ENCODE peak calls at places on chromosome 7, in seven cellular contexts. One of them, this sample, is unnamed.

GRCh38 chr7:77309714-77310220 is 106.4 kb downstream of the GSAP start:
- DNase-seq in GM04504: no peak
- DNase-seq in lung: no peak
- DNase-seq in Calu3: no peak
- DNase-seq in stimulated activated CD4-positive, alpha-beta T cell treated with anti-CD3 and anti-CD28 coated beads, Interleukin-15, amount 100 ng/mL, for 24 hours: no peak
- DNase-seq in heart right ventricle: no peak
- DNase-seq in AG09309: no peak
- DNase-seq in this sample: no peak

GRCh38 chr7:73730485-73730884 is 8.1 kb downstream of the ABHD11 start:
- DNase-seq in GM04504: no peak
- DNase-seq in lung: no peak
- DNase-seq in Calu3: no peak
- DNase-seq in stimulated activated CD4-positive, alpha-beta T cell treated with anti-CD3 and anti-CD28 coated beads, Interleukin-15, amount 100 ng/mL, for 24 hours: no peak
- DNase-seq in heart right ventricle: no peak
- DNase-seq in AG09309: no peak
- DNase-seq in this sample: no peak

GRCh38 chr7:124155400-124156022 is 122.6 kb upstream of the TMEM229A start:
- DNase-seq in GM04504: peak
- DNase-seq in lung: no peak
- DNase-seq in Calu3: no peak
- DNase-seq in stimulated activated CD4-positive, alpha-beta T cell treated with anti-CD3 and anti-CD28 coated beads, Interleukin-15, amount 100 ng/mL, for 24 hours: no peak
- DNase-seq in heart right ventricle: no peak
- DNase-seq in AG09309: no peak
- DNase-seq in this sample: peak

GRCh38 chr7:105911961-105912575 is 35.7 kb upstream of the ATXN7L1 start:
- DNase-seq in GM04504: no peak
- DNase-seq in lung: no peak
- DNase-seq in Calu3: no peak
- DNase-seq in stimulated activated CD4-positive, alpha-beta T cell treated with anti-CD3 and anti-CD28 coated beads, Interleukin-15, amount 100 ng/mL, for 24 hours: no peak
- DNase-seq in heart right ventricle: no peak
- DNase-seq in AG09309: no peak
- DNase-seq in this sample: no peak

GRCh38 chr7:110975476-110975875 is 115.5 kb upstream of the LRRN3 start:
- DNase-seq in GM04504: no peak
- DNase-seq in lung: no peak
- DNase-seq in Calu3: no peak
- DNase-seq in stimulated activated CD4-positive, alpha-beta T cell treated with anti-CD3 and anti-CD28 coated beads, Interleukin-15, amount 100 ng/mL, for 24 hours: no peak
- DNase-seq in heart right ventricle: no peak
- DNase-seq in AG09309: no peak
- DNase-seq in this sample: no peak

GRCh38 chr7:85564861-85565630 is 378.2 kb upstream of the SEMA3D start:
- DNase-seq in GM04504: no peak
- DNase-seq in lung: no peak
- DNase-seq in Calu3: no peak
- DNase-seq in stimulated activated CD4-positive, alpha-beta T cell treated with anti-CD3 and anti-CD28 coated beads, Interleukin-15, amount 100 ng/mL, for 24 hours: no peak
- DNase-seq in heart right ventricle: no peak
- DNase-seq in AG09309: no peak
- DNase-seq in this sample: no peak

GRCh38 chr7:27198138-27198841 is 1.6 kb downstream of the HOXA13 start:
- DNase-seq in GM04504: no peak
- DNase-seq in lung: no peak
- DNase-seq in Calu3: no peak
- DNase-seq in stimulated activated CD4-positive, alpha-beta T cell treated with anti-CD3 and anti-CD28 coated beads, Interleukin-15, amount 100 ng/mL, for 24 hours: no peak
- DNase-seq in heart right ventricle: no peak
- DNase-seq in AG09309: no peak
- DNase-seq in this sample: no peak

GRCh38 chr7:16619979-16620408 is 25.6 kb downstream of the ANKMY2 start:
- DNase-seq in GM04504: no peak
- DNase-seq in lung: no peak
- DNase-seq in Calu3: no peak
- DNase-seq in stimulated activated CD4-positive, alpha-beta T cell treated with anti-CD3 and anti-CD28 coated beads, Interleukin-15, amount 100 ng/mL, for 24 hours: peak
- DNase-seq in heart right ventricle: no peak
- DNase-seq in AG09309: no peak
- DNase-seq in this sample: no peak

GRCh38 chr7:101534015-101534803 is 94.9 kb downstream of the MYL10 start:
- DNase-seq in GM04504: no peak
- DNase-seq in lung: no peak
- DNase-seq in Calu3: no peak
- DNase-seq in stimulated activated CD4-positive, alpha-beta T cell treated with anti-CD3 and anti-CD28 coated beads, Interleukin-15, amount 100 ng/mL, for 24 hours: no peak
- DNase-seq in heart right ventricle: no peak
- DNase-seq in AG09309: no peak
- DNase-seq in this sample: no peak

GRCh38 chr7:20351901-20352300 is 21.2 kb downstream of the ITGB8 start:
- DNase-seq in GM04504: no peak
- DNase-seq in lung: no peak
- DNase-seq in Calu3: no peak
- DNase-seq in stimulated activated CD4-positive, alpha-beta T cell treated with anti-CD3 and anti-CD28 coated beads, Interleukin-15, amount 100 ng/mL, for 24 hours: no peak
- DNase-seq in heart right ventricle: no peak
- DNase-seq in AG09309: no peak
- DNase-seq in this sample: no peak

GRCh38 chr7:149377386-149377785 is 83.5 kb downstream of the ZNF777 start:
- DNase-seq in GM04504: no peak
- DNase-seq in lung: no peak
- DNase-seq in Calu3: no peak
- DNase-seq in stimulated activated CD4-positive, alpha-beta T cell treated with anti-CD3 and anti-CD28 coated beads, Interleukin-15, amount 100 ng/mL, for 24 hours: no peak
- DNase-seq in heart right ventricle: no peak
- DNase-seq in AG09309: no peak
- DNase-seq in this sample: no peak

GRCh38 chr7:82343-83155 is 109.8 kb upstream of the FAM20C start:
- DNase-seq in GM04504: no peak
- DNase-seq in lung: no peak
- DNase-seq in Calu3: peak
- DNase-seq in stimulated activated CD4-positive, alpha-beta T cell treated with anti-CD3 and anti-CD28 coated beads, Interleukin-15, amount 100 ng/mL, for 24 hours: no peak
- DNase-seq in heart right ventricle: no peak
- DNase-seq in AG09309: no peak
- DNase-seq in this sample: no peak

GRCh38 chr7:27152816-27153486 is 568 bp upstream of the HOXA3 start:
- DNase-seq in GM04504: no peak
- DNase-seq in lung: no peak
- DNase-seq in Calu3: no peak
- DNase-seq in stimulated activated CD4-positive, alpha-beta T cell treated with anti-CD3 and anti-CD28 coated beads, Interleukin-15, amount 100 ng/mL, for 24 hours: no peak
- DNase-seq in heart right ventricle: no peak
- DNase-seq in AG09309: no peak
- DNase-seq in this sample: no peak

GRCh38 chr7:130425798-130426197 is 15.0 kb downstream of the CEP41 start:
- DNase-seq in GM04504: no peak
- DNase-seq in lung: no peak
- DNase-seq in Calu3: no peak
- DNase-seq in stimulated activated CD4-positive, alpha-beta T cell treated with anti-CD3 and anti-CD28 coated beads, Interleukin-15, amount 100 ng/mL, for 24 hours: no peak
- DNase-seq in heart right ventricle: no peak
- DNase-seq in AG09309: no peak
- DNase-seq in this sample: peak

GRCh38 chr7:136171233-136171632 is 194.1 kb upstream of the MTPN start:
- DNase-seq in GM04504: no peak
- DNase-seq in lung: no peak
- DNase-seq in Calu3: no peak
- DNase-seq in stimulated activated CD4-positive, alpha-beta T cell treated with anti-CD3 and anti-CD28 coated beads, Interleukin-15, amount 100 ng/mL, for 24 hours: no peak
- DNase-seq in heart right ventricle: no peak
- DNase-seq in AG09309: no peak
- DNase-seq in this sample: no peak

GRCh38 chr7:106621393-106622132 is 39.4 kb downstream of the CCDC71L start:
- DNase-seq in GM04504: no peak
- DNase-seq in lung: no peak
- DNase-seq in Calu3: no peak
- DNase-seq in stimulated activated CD4-positive, alpha-beta T cell treated with anti-CD3 and anti-CD28 coated beads, Interleukin-15, amount 100 ng/mL, for 24 hours: no peak
- DNase-seq in heart right ventricle: no peak
- DNase-seq in AG09309: no peak
- DNase-seq in this sample: no peak

GRCh38 chr7:19392246-19392645 is 247.0 kb upstream of the FERD3L start:
- DNase-seq in GM04504: no peak
- DNase-seq in lung: no peak
- DNase-seq in Calu3: no peak
- DNase-seq in stimulated activated CD4-positive, alpha-beta T cell treated with anti-CD3 and anti-CD28 coated beads, Interleukin-15, amount 100 ng/mL, for 24 hours: no peak
- DNase-seq in heart right ventricle: no peak
- DNase-seq in AG09309: peak
- DNase-seq in this sample: no peak

GRCh38 chr7:130831817-130832481 is 97.9 kb upstream of the KLF14 start:
- DNase-seq in GM04504: no peak
- DNase-seq in lung: no peak
- DNase-seq in Calu3: peak
- DNase-seq in stimulated activated CD4-positive, alpha-beta T cell treated with anti-CD3 and anti-CD28 coated beads, Interleukin-15, amount 100 ng/mL, for 24 hours: no peak
- DNase-seq in heart right ventricle: no peak
- DNase-seq in AG09309: no peak
- DNase-seq in this sample: no peak

GRCh38 chr7:45417268-45417667 is 156.9 kb upstream of the ADCY1 start:
- DNase-seq in GM04504: no peak
- DNase-seq in lung: no peak
- DNase-seq in Calu3: no peak
- DNase-seq in stimulated activated CD4-positive, alpha-beta T cell treated with anti-CD3 and anti-CD28 coated beads, Interleukin-15, amount 100 ng/mL, for 24 hours: no peak
- DNase-seq in heart right ventricle: no peak
- DNase-seq in AG09309: no peak
- DNase-seq in this sample: no peak

GRCh38 chr7:103445228-103446020 is 583 bp downstream of the SLC26A5 start:
- DNase-seq in GM04504: no peak
- DNase-seq in lung: no peak
- DNase-seq in Calu3: no peak
- DNase-seq in stimulated activated CD4-positive, alpha-beta T cell treated with anti-CD3 and anti-CD28 coated beads, Interleukin-15, amount 100 ng/mL, for 24 hours: peak
- DNase-seq in heart right ventricle: no peak
- DNase-seq in AG09309: no peak
- DNase-seq in this sample: peak

GRCh38 chr7:140604760-140605159 is 35.9 kb downstream of the DENND2A start:
- DNase-seq in GM04504: peak
- DNase-seq in lung: no peak
- DNase-seq in Calu3: no peak
- DNase-seq in stimulated activated CD4-positive, alpha-beta T cell treated with anti-CD3 and anti-CD28 coated beads, Interleukin-15, amount 100 ng/mL, for 24 hours: no peak
- DNase-seq in heart right ventricle: no peak
- DNase-seq in AG09309: no peak
- DNase-seq in this sample: no peak

GRCh38 chr7:45576249-45576929 is 2.2 kb downstream of the ADCY1 start:
- DNase-seq in GM04504: no peak
- DNase-seq in lung: no peak
- DNase-seq in Calu3: no peak
- DNase-seq in stimulated activated CD4-positive, alpha-beta T cell treated with anti-CD3 and anti-CD28 coated beads, Interleukin-15, amount 100 ng/mL, for 24 hours: no peak
- DNase-seq in heart right ventricle: no peak
- DNase-seq in AG09309: no peak
- DNase-seq in this sample: no peak

GRCh38 chr7:99379043-99379577 is 4.6 kb downstream of the ARPC1B start:
- DNase-seq in GM04504: peak
- DNase-seq in lung: peak
- DNase-seq in Calu3: no peak
- DNase-seq in stimulated activated CD4-positive, alpha-beta T cell treated with anti-CD3 and anti-CD28 coated beads, Interleukin-15, amount 100 ng/mL, for 24 hours: peak
- DNase-seq in heart right ventricle: peak
- DNase-seq in AG09309: peak
- DNase-seq in this sample: no peak

GRCh38 chr7:77831481-77831880 is 32.9 kb downstream of the PHTF2 start:
- DNase-seq in GM04504: no peak
- DNase-seq in lung: no peak
- DNase-seq in Calu3: no peak
- DNase-seq in stimulated activated CD4-positive, alpha-beta T cell treated with anti-CD3 and anti-CD28 coated beads, Interleukin-15, amount 100 ng/mL, for 24 hours: peak
- DNase-seq in heart right ventricle: no peak
- DNase-seq in AG09309: no peak
- DNase-seq in this sample: no peak

This sample was measured in NCI-H2029 treated with DMSO at 0.1 percent for 48 hours.